ENCODE peak calls at places on chromosomes 3 and 15, in five cellular contexts. Y is esophagus squamous epithelium, D is body of pancreas, W is mesenchymal stem cell, R is tibial artery. V is an unnamed sample.

GRCh38 chr3:151290673-151291072 is 12.3 kb upstream of the P2RY14 start:
- DNase-seq in Y (no peak), R (no peak), W (peak; percentile 57), D (no peak), V (no peak)

GRCh38 chr3:122183521-122183892 is at the start of gene CASR:
- DNase-seq in R (no peak), W (no peak), Y (no peak), D (peak; percentile 46), V (no peak)

GRCh38 chr3:13524979-13525669 is 23.8 kb upstream of the FBLN2 start:
- DNase-seq in Y (no peak), R (no peak), D (no peak), W (no peak), V (no peak)

GRCh38 chr3:126170073-126170916 is 10.1 kb downstream of the ALDH1L1 start:
- DNase-seq in Y (no peak), D (no peak), R (no peak), W (no peak), V (no peak)

GRCh38 chr3:160956785-160957184 is 148.4 kb downstream of the B3GALNT1 start:
- DNase-seq in W (peak; percentile 31), D (no peak), Y (no peak), R (no peak), V (no peak)

GRCh38 chr15:43441316-43441715 is 51.6 kb downstream of the TP53BP1 start:
- DNase-seq in W (peak; percentile 67), R (no peak), Y (no peak), D (no peak), V (no peak)

GRCh38 chr3:28973621-28974020 is 307.2 kb upstream of the RBMS3 start:
- DNase-seq in R (no peak), W (no peak), Y (no peak), D (no peak), V (no peak)

GRCh38 chr3:167978071-167978470 is 117.7 kb downstream of the GOLIM4 start:
- DNase-seq in D (no peak), Y (no peak), W (no peak), R (no peak), V (no peak)

GRCh38 chr3:186108106-186108940 is 566 bp downstream of the ETV5 start:
- DNase-seq in W (peak; percentile 87), Y (no peak), D (no peak), R (no peak), V (no peak)

GRCh38 chr15:89243691-89244511 is at the start of gene FANCI:
- DNase-seq in D (peak; percentile 98), W (peak; percentile 92), R (peak; percentile 96), Y (peak; percentile 81), V (peak; percentile 76)
- H3K27ac ChIP-seq in D (peak within 1 kb of the TSS; percentile 61), W (no peak within 1 kb of the TSS), R (peak within 1 kb of the TSS; percentile 63), Y (peak within 1 kb of the TSS; percentile 80), V (peak within 1 kb of the TSS; percentile 57)

GRCh38 chr3:42336103-42336502 is 70.1 kb upstream of the CCK start:
- DNase-seq in D (no peak), R (no peak), W (no peak), Y (no peak), V (no peak)

GRCh38 chr3:42345811-42346210 is 64.6 kb downstream of the LYZL4 start:
- DNase-seq in Y (no peak), W (no peak), D (no peak), R (no peak), V (no peak)

GRCh38 chr3:42340466-42340865 is 69.9 kb downstream of the LYZL4 start:
- DNase-seq in W (no peak), R (no peak), Y (no peak), D (no peak), V (no peak)
- H3K4me3 ChIP-seq in W (no peak overlapping the region), R (no peak overlapping the region), Y (no peak overlapping the region), D (no peak overlapping the region), V (no peak overlapping the region)

DNA sequence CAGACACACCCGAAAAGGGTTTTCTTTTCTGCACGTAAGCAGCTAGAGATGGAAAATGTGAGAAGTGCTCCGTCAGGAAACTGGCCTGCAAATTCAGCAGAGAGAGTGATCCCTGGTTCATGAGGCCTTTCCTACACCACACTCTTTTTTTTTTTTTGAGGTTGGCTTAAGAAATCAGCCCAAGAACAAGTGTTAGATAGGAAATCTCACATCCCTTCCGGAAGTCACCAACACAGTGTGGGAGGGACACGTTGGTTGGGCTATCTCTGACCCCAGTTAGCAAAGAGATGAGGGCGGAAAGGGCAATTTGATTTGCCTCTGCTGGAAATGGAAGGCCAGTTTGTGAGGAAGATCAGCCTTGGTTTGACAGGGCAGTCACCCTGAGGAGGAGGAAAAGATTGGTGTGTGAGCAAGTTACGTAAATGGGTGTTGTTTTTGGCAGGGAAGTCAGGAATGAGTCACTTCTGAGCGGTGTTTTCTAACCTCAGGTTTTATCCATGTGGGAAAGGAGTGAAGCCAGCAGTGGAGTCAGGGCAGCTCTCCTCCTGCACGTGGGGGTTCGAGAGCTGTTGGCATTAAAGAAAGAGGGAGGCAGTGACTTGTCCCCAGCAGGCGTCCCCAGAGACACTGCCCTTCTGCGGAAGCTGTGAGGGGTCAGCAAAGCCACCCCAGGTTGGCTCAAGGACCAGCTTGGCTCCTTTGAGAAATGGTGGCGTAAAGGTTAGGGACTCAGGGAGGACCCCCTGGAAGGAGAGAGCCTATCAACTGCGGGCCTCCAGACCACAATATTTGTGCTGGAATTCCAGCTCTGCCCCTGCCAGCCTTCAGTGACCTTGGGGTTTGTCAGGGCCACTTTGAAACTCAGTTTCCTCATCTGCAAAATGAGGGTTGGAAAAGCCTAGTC is 237.6 kb upstream of the BHLHE40 start:
- DNase-seq in Y (no peak), W (peak; percentile 90), D (peak; percentile 76), R (peak; percentile 92), V (peak; percentile 90)
- H3K27ac ChIP-seq in Y (peak overlapping the region; percentile 90), W (peak overlapping the region; percentile 46), D (peak overlapping the region; percentile 94), R (peak overlapping the region; percentile 86), V (peak overlapping the region; percentile 25)

DNA sequence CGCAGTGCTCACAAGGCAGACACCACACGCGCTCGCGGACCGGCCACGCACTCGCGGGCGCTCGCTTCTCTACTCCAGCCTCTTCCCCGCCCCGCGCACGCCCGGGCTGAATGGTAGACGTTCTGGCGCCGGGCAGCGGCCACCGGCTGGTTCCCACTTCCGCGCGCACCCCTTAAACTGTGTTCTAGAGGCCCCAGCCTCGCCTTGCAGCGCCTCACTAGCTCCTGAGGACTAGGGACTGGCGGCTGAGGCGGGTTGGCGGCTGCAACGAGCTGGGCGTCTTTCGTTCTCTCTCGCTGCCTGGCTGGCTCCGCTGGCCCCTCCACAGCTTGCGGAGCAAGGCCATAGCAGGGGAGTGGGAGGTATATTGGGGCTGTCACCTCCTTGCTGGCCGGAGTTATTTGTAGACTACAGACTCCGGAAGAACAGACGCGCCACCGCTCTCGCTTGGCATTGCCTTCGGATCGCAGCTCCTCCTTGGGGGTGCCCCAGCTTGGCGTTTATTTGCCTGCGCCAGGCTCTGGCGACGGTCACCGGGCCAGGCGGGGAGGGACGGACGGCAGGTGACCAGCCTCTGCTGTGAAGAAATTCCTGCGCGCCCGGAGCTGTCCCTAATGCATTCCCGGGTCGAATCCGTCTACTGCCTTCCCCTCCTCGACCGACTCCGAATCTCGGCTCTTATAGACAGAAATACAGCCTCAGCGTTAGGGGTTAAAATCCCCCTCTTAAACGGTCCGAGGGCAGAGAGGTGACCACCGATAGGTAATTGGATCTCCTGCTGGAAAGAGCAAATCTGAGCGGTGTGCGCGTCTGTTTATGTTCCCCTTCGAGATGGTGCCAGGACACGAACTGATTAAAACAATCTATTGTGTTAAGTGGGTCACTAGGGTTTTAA is 1.3 kb downstream of the GREM1 start:
- DNase-seq in R (no peak), D (peak; percentile 35), Y (no peak), W (peak; percentile 44), V (no peak)
- H3K4me3 ChIP-seq in R (peak overlapping the region; percentile 49), D (peak overlapping the region; percentile 11), Y (peak overlapping the region; percentile 47), W (peak overlapping the region; percentile 85), V (peak overlapping the region; percentile 92)

DNA sequence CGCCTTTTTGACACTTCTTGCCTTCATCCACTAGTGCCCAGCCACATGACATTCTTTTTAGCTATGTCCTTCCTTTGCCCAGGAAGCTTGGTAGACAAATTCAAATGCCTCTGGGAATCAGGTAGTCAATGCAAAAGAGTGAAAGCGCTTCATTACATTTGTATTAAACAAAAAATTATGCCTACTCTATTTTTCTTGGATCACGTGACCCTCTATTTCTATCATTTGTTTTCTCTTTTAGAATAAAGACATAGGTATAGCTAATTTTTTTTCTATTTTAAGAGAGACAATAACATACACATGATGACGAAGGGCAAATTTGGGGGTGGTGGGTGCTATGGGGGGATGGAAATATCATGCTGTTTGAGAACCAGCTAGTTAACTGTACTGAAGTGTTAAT is 384.8 kb downstream of the C3orf38 start:
- DNase-seq in Y (no peak), D (no peak), R (no peak), W (no peak), V (no peak)
- H3K27ac ChIP-seq in Y (no peak overlapping the region), D (no peak overlapping the region), R (no peak overlapping the region), W (no peak overlapping the region), V (no peak overlapping the region)

V was measured in AG04450.